ENCODE peak calls at places on chromosomes 11 and 22, in ten cellular contexts. F, V, H, Q, O, R, M, J, U and I are unnamed samples.

GRCh38 chr11:76791861-76792260 is 8.7 kb downstream of the TSKU start:
- DNase-seq in H (no peak), Q (no peak), V (no peak), J (no peak), M (no peak), O (peak), F (no peak), U (no peak), R (no peak), I (peak)

GRCh38 chr11:65928667-65929066 is 9.4 kb downstream of the DRAP1 start:
- DNase-seq in U (no peak), R (no peak), M (no peak), F (no peak), O (no peak), H (no peak), J (no peak), V (no peak), Q (no peak), I (no peak)

GRCh38 chr11:125980421-125980820 is 34.6 kb downstream of the VSIG10L2 start:
- DNase-seq in U (no peak), O (no peak), R (no peak), H (no peak), J (no peak), V (no peak), M (no peak), F (no peak), Q (no peak), I (no peak)

GRCh38 chr22:43381693-43382092 is 30.1 kb upstream of the MPPED1 start:
- DNase-seq in V (no peak), O (peak), M (peak), F (no peak), U (no peak), R (no peak), Q (no peak), J (no peak), H (peak), I (no peak)

GRCh38 chr11:70142171-70142875 is 60.8 kb upstream of the FADD start:
- DNase-seq in V (no peak), F (no peak), U (peak), Q (no peak), O (no peak), H (no peak), R (no peak), J (no peak), M (no peak), I (no peak)

GRCh38 chr22:41636467-41636866 is 15.4 kb downstream of the XRCC6 start:
- DNase-seq in R (no peak), J (no peak), O (peak), U (no peak), F (no peak), H (no peak), Q (peak), V (no peak), M (no peak), I (peak)

GRCh38 chr22:37545703-37546435 is 14.4 kb upstream of the CDC42EP1 start:
- DNase-seq in O (peak), U (peak), R (no peak), J (no peak), V (peak), M (no peak), F (no peak), H (peak), Q (peak), I (peak)

GRCh38 chr11:20178976-20179375 is 18.7 kb upstream of the DBX1 start:
- DNase-seq in V (no peak), J (no peak), Q (no peak), H (no peak), M (no peak), R (no peak), F (no peak), U (no peak), O (no peak), I (no peak)

GRCh38 chr11:122634507-122634906 is 21.0 kb upstream of the UBASH3B start:
- DNase-seq in R (no peak), F (no peak), H (peak), V (no peak), O (no peak), Q (peak), M (no peak), J (no peak), U (peak), I (peak)

GRCh38 chr11:125236072-125236825 is 71.7 kb downstream of the PKNOX2 start:
- DNase-seq in U (no peak), O (no peak), H (no peak), J (no peak), F (no peak), R (no peak), V (no peak), Q (no peak), M (no peak), I (no peak)

GRCh38 chr22:41596776-41597634 is 7.4 kb upstream of the PMM1 start:
- DNase-seq in V (peak), F (peak), J (no peak), Q (peak), O (peak), H (peak), U (peak), R (no peak), M (peak), I (peak)

GRCh38 chr11:33685061-33685460 is 15.6 kb downstream of the C11orf91 start:
- DNase-seq in R (no peak), V (no peak), J (no peak), U (no peak), H (no peak), Q (no peak), O (no peak), M (no peak), F (no peak), I (no peak)

GRCh38 chr11:76670475-76671235 is at the start of gene LRRC32:
- DNase-seq in H (peak), M (no peak), U (peak), J (no peak), O (peak), F (no peak), Q (peak), R (no peak), V (peak), I (no peak)

GRCh38 chr22:24060375-24060788 is 49.3 kb downstream of the CABIN1 start:
- DNase-seq in Q (peak), U (no peak), J (no peak), M (no peak), H (no peak), O (peak), V (peak), R (peak), F (no peak), I (peak)

GRCh38 chr11:57462597-57462996 is 2.3 kb downstream of the RTN4RL2 start:
- DNase-seq in U (no peak), Q (no peak), M (no peak), J (no peak), F (no peak), H (no peak), V (no peak), O (no peak), R (no peak), I (no peak)

GRCh38 chr11:63670077-63670737 is 969 bp downstream of the ATL3 start:
- DNase-seq in M (no peak), Q (peak), H (no peak), J (no peak), R (no peak), U (no peak), O (peak), V (no peak), F (no peak), I (no peak)

GRCh38 chr11:69726019-69726418 is 22.2 kb upstream of the FGF19 start:
- DNase-seq in F (no peak), V (no peak), U (no peak), J (no peak), M (no peak), R (no peak), H (no peak), O (no peak), Q (no peak), I (no peak)

GRCh38 chr22:19783531-19784395 is 23.2 kb downstream of the TBX1 start:
- DNase-seq in O (no peak), F (no peak), Q (no peak), J (no peak), H (peak), V (no peak), U (no peak), R (no peak), M (no peak), I (no peak)

GRCh38 chr11:65063532-65063931 is 5.2 kb upstream of the NAALADL1 start:
- DNase-seq in J (no peak), H (no peak), O (no peak), Q (no peak), M (no peak), R (no peak), U (no peak), F (no peak), V (no peak), I (no peak)

GRCh38 chr11:68343761-68344256 is 31.4 kb downstream of the LRP5 start:
- DNase-seq in J (no peak), F (no peak), U (no peak), V (no peak), H (no peak), M (no peak), O (no peak), R (no peak), Q (no peak), I (no peak)

GRCh38 chr11:19380375-19380774 is 139.6 kb upstream of the E2F8 start:
- DNase-seq in O (peak), M (no peak), V (no peak), Q (peak), J (no peak), U (peak), R (peak), F (no peak), H (no peak), I (peak)

GRCh38 chr11:1979607-1980006 is 18.0 kb downstream of the H19 start:
- DNase-seq in J (no peak), M (no peak), U (no peak), O (no peak), Q (no peak), H (no peak), R (no peak), V (no peak), F (no peak), I (no peak)

GRCh38 chr11:2558402-2558801 is 113.6 kb downstream of the KCNQ1 start:
- DNase-seq in F (no peak), Q (no peak), H (peak), O (no peak), V (no peak), M (no peak), R (no peak), U (no peak), J (no peak), I (no peak)

GRCh38 chr11:45650166-45651095 is 15.0 kb downstream of the CHST1 start:
- DNase-seq in H (no peak), F (no peak), U (no peak), R (no peak), V (peak), J (no peak), O (no peak), Q (no peak), M (no peak), I (no peak)

GRCh38 chr11:62410972-62411371 is 7.9 kb upstream of the SCGB1A1 start:
- DNase-seq in Q (no peak), M (no peak), H (no peak), J (no peak), R (no peak), V (no peak), F (no peak), O (no peak), U (no peak), I (no peak)

GRCh38 chr11:8766043-8766992 is 83.7 kb downstream of the RPL27A start:
- DNase-seq in U (no peak), Q (no peak), H (no peak), O (no peak), M (no peak), F (no peak), J (no peak), R (no peak), V (no peak), I (no peak)

GRCh38 chr11:14358729-14359439 is at the start of gene RRAS2:
- DNase-seq in R (no peak), V (peak), J (peak), Q (peak), U (peak), H (peak), F (peak), O (peak), M (peak), I (peak)

GRCh38 chr11:62694455-62695167 is 5.3 kb upstream of the LRRN4CL start:
- DNase-seq in J (peak), Q (peak), M (peak), H (peak), U (peak), O (peak), R (no peak), F (peak), V (peak), I (peak)

GRCh38 chr11:129192150-129192549 is at the start of gene ARHGAP32:
- DNase-seq in O (no peak), U (peak), H (no peak), Q (no peak), V (no peak), M (no peak), F (no peak), J (no peak), R (peak), I (no peak)